ENCODE peak calls at places on chromosomes 1 and 21, in six cellular contexts. One of them, this sample, is unnamed.

GRCh38 chr21:33441489-33442477 is 38.0 kb downstream of the TMEM50B start:
- DNase-seq in activated CD8-positive, alpha-beta memory T cell treated with anti-CD3 and anti-CD28 coated beads, Interleukin-2, amount 50 U/mL, for 48 hours: peak; percentile 29
- DNase-seq in GM23248: peak; percentile 81
- DNase-seq in T-helper 17 cell: no peak
- DNase-seq in AG04450: peak; percentile 51
- DNase-seq in stimulated activated CD8-positive, alpha-beta memory T cell treated with anti-CD3 and anti-CD28 coated beads, Interleukin-7, amount 100 ng/mL, for 1 hour: no peak
- DNase-seq in this sample: no peak

GRCh38 chr1:55314740-55315139 is 99.6 kb upstream of the USP24 start:
- DNase-seq in activated CD8-positive, alpha-beta memory T cell treated with anti-CD3 and anti-CD28 coated beads, Interleukin-2, amount 50 U/mL, for 48 hours: no peak
- DNase-seq in GM23248: no peak
- DNase-seq in T-helper 17 cell: no peak
- DNase-seq in AG04450: no peak
- DNase-seq in stimulated activated CD8-positive, alpha-beta memory T cell treated with anti-CD3 and anti-CD28 coated beads, Interleukin-7, amount 100 ng/mL, for 1 hour: no peak
- DNase-seq in this sample: no peak

GRCh38 chr1:194295690-194296089 is 1109.3 kb upstream of the B3GALT2 start:
- DNase-seq in activated CD8-positive, alpha-beta memory T cell treated with anti-CD3 and anti-CD28 coated beads, Interleukin-2, amount 50 U/mL, for 48 hours: no peak
- DNase-seq in GM23248: peak; percentile 0
- DNase-seq in T-helper 17 cell: peak; percentile 25
- DNase-seq in AG04450: no peak
- DNase-seq in stimulated activated CD8-positive, alpha-beta memory T cell treated with anti-CD3 and anti-CD28 coated beads, Interleukin-7, amount 100 ng/mL, for 1 hour: no peak
- DNase-seq in this sample: no peak

GRCh38 chr1:11535761-11536572 is 57.0 kb downstream of the DISP3 start:
- DNase-seq in activated CD8-positive, alpha-beta memory T cell treated with anti-CD3 and anti-CD28 coated beads, Interleukin-2, amount 50 U/mL, for 48 hours: no peak
- DNase-seq in GM23248: peak; percentile 30
- DNase-seq in T-helper 17 cell: no peak
- DNase-seq in AG04450: no peak
- DNase-seq in stimulated activated CD8-positive, alpha-beta memory T cell treated with anti-CD3 and anti-CD28 coated beads, Interleukin-7, amount 100 ng/mL, for 1 hour: no peak
- DNase-seq in this sample: no peak

GRCh38 chr1:173038875-173039554 is 11.7 kb downstream of the TNFSF18 start:
- DNase-seq in activated CD8-positive, alpha-beta memory T cell treated with anti-CD3 and anti-CD28 coated beads, Interleukin-2, amount 50 U/mL, for 48 hours: no peak
- DNase-seq in GM23248: no peak
- DNase-seq in T-helper 17 cell: no peak
- DNase-seq in AG04450: no peak
- DNase-seq in stimulated activated CD8-positive, alpha-beta memory T cell treated with anti-CD3 and anti-CD28 coated beads, Interleukin-7, amount 100 ng/mL, for 1 hour: no peak
- DNase-seq in this sample: no peak

GRCh38 chr1:39711359-39712340 is 20.4 kb upstream of the HPCAL4 start:
- DNase-seq in activated CD8-positive, alpha-beta memory T cell treated with anti-CD3 and anti-CD28 coated beads, Interleukin-2, amount 50 U/mL, for 48 hours: peak; percentile 18
- DNase-seq in GM23248: peak; percentile 40
- DNase-seq in T-helper 17 cell: no peak
- DNase-seq in AG04450: no peak
- DNase-seq in stimulated activated CD8-positive, alpha-beta memory T cell treated with anti-CD3 and anti-CD28 coated beads, Interleukin-7, amount 100 ng/mL, for 1 hour: no peak
- DNase-seq in this sample: no peak

GRCh38 chr1:235043234-235043633 is 85.4 kb downstream of the TOMM20 start:
- DNase-seq in activated CD8-positive, alpha-beta memory T cell treated with anti-CD3 and anti-CD28 coated beads, Interleukin-2, amount 50 U/mL, for 48 hours: no peak
- DNase-seq in GM23248: no peak
- DNase-seq in T-helper 17 cell: no peak
- DNase-seq in AG04450: no peak
- DNase-seq in stimulated activated CD8-positive, alpha-beta memory T cell treated with anti-CD3 and anti-CD28 coated beads, Interleukin-7, amount 100 ng/mL, for 1 hour: no peak
- DNase-seq in this sample: no peak

GRCh38 chr1:218537131-218537904 is 192.2 kb downstream of the TGFB2 start:
- DNase-seq in activated CD8-positive, alpha-beta memory T cell treated with anti-CD3 and anti-CD28 coated beads, Interleukin-2, amount 50 U/mL, for 48 hours: no peak
- DNase-seq in GM23248: peak; percentile 79
- DNase-seq in T-helper 17 cell: no peak
- DNase-seq in AG04450: peak; percentile 26
- DNase-seq in stimulated activated CD8-positive, alpha-beta memory T cell treated with anti-CD3 and anti-CD28 coated beads, Interleukin-7, amount 100 ng/mL, for 1 hour: no peak
- DNase-seq in this sample: no peak

GRCh38 chr1:2860476-2861142 is 59.1 kb upstream of the TTC34 start:
- DNase-seq in activated CD8-positive, alpha-beta memory T cell treated with anti-CD3 and anti-CD28 coated beads, Interleukin-2, amount 50 U/mL, for 48 hours: no peak
- DNase-seq in GM23248: no peak
- DNase-seq in T-helper 17 cell: no peak
- DNase-seq in AG04450: no peak
- DNase-seq in stimulated activated CD8-positive, alpha-beta memory T cell treated with anti-CD3 and anti-CD28 coated beads, Interleukin-7, amount 100 ng/mL, for 1 hour: no peak
- DNase-seq in this sample: no peak

GRCh38 chr1:6008696-6009095 is 16.5 kb upstream of the NPHP4 start:
- DNase-seq in activated CD8-positive, alpha-beta memory T cell treated with anti-CD3 and anti-CD28 coated beads, Interleukin-2, amount 50 U/mL, for 48 hours: no peak
- DNase-seq in GM23248: no peak
- DNase-seq in T-helper 17 cell: no peak
- DNase-seq in AG04450: no peak
- DNase-seq in stimulated activated CD8-positive, alpha-beta memory T cell treated with anti-CD3 and anti-CD28 coated beads, Interleukin-7, amount 100 ng/mL, for 1 hour: no peak
- DNase-seq in this sample: no peak

GRCh38 chr1:31549807-31550620 is 26.3 kb upstream of the TINAGL1 start:
- DNase-seq in activated CD8-positive, alpha-beta memory T cell treated with anti-CD3 and anti-CD28 coated beads, Interleukin-2, amount 50 U/mL, for 48 hours: no peak
- DNase-seq in GM23248: peak; percentile 41
- DNase-seq in T-helper 17 cell: no peak
- DNase-seq in AG04450: no peak
- DNase-seq in stimulated activated CD8-positive, alpha-beta memory T cell treated with anti-CD3 and anti-CD28 coated beads, Interleukin-7, amount 100 ng/mL, for 1 hour: no peak
- DNase-seq in this sample: no peak

GRCh38 chr1:35451125-35451528 is 106.1 kb downstream of the KIAA0319L start:
- DNase-seq in activated CD8-positive, alpha-beta memory T cell treated with anti-CD3 and anti-CD28 coated beads, Interleukin-2, amount 50 U/mL, for 48 hours: peak; percentile 86
- DNase-seq in GM23248: peak; percentile 87
- DNase-seq in T-helper 17 cell: peak; percentile 74
- DNase-seq in AG04450: peak; percentile 51
- DNase-seq in stimulated activated CD8-positive, alpha-beta memory T cell treated with anti-CD3 and anti-CD28 coated beads, Interleukin-7, amount 100 ng/mL, for 1 hour: peak; percentile 60
- DNase-seq in this sample: peak; percentile 76

GRCh38 chr1:177257128-177257527 is 86.4 kb downstream of the BRINP2 start:
- DNase-seq in activated CD8-positive, alpha-beta memory T cell treated with anti-CD3 and anti-CD28 coated beads, Interleukin-2, amount 50 U/mL, for 48 hours: no peak
- DNase-seq in GM23248: no peak
- DNase-seq in T-helper 17 cell: no peak
- DNase-seq in AG04450: no peak
- DNase-seq in stimulated activated CD8-positive, alpha-beta memory T cell treated with anti-CD3 and anti-CD28 coated beads, Interleukin-7, amount 100 ng/mL, for 1 hour: no peak
- DNase-seq in this sample: no peak

GRCh38 chr1:26530540-26530897 is 958 bp downstream of the RPS6KA1 start:
- DNase-seq in activated CD8-positive, alpha-beta memory T cell treated with anti-CD3 and anti-CD28 coated beads, Interleukin-2, amount 50 U/mL, for 48 hours: no peak
- DNase-seq in GM23248: no peak
- DNase-seq in T-helper 17 cell: no peak
- DNase-seq in AG04450: no peak
- DNase-seq in stimulated activated CD8-positive, alpha-beta memory T cell treated with anti-CD3 and anti-CD28 coated beads, Interleukin-7, amount 100 ng/mL, for 1 hour: no peak
- DNase-seq in this sample: no peak

GRCh38 chr21:29697555-29698193 is 242.1 kb downstream of the GRIK1 start:
- DNase-seq in activated CD8-positive, alpha-beta memory T cell treated with anti-CD3 and anti-CD28 coated beads, Interleukin-2, amount 50 U/mL, for 48 hours: no peak
- DNase-seq in GM23248: peak; percentile 6
- DNase-seq in T-helper 17 cell: no peak
- DNase-seq in AG04450: no peak
- DNase-seq in stimulated activated CD8-positive, alpha-beta memory T cell treated with anti-CD3 and anti-CD28 coated beads, Interleukin-7, amount 100 ng/mL, for 1 hour: no peak
- DNase-seq in this sample: no peak

GRCh38 chr1:91768786-91769697 is 116.9 kb downstream of the TGFBR3 start:
- DNase-seq in activated CD8-positive, alpha-beta memory T cell treated with anti-CD3 and anti-CD28 coated beads, Interleukin-2, amount 50 U/mL, for 48 hours: no peak
- DNase-seq in GM23248: peak; percentile 62
- DNase-seq in T-helper 17 cell: no peak
- DNase-seq in AG04450: no peak
- DNase-seq in stimulated activated CD8-positive, alpha-beta memory T cell treated with anti-CD3 and anti-CD28 coated beads, Interleukin-7, amount 100 ng/mL, for 1 hour: no peak
- DNase-seq in this sample: no peak

GRCh38 chr1:185350027-185350442 is 33.0 kb upstream of the IVNS1ABP start:
- DNase-seq in activated CD8-positive, alpha-beta memory T cell treated with anti-CD3 and anti-CD28 coated beads, Interleukin-2, amount 50 U/mL, for 48 hours: no peak
- DNase-seq in GM23248: no peak
- DNase-seq in T-helper 17 cell: no peak
- DNase-seq in AG04450: no peak
- DNase-seq in stimulated activated CD8-positive, alpha-beta memory T cell treated with anti-CD3 and anti-CD28 coated beads, Interleukin-7, amount 100 ng/mL, for 1 hour: no peak
- DNase-seq in this sample: no peak

GRCh38 chr21:17819878-17820232 is 699 bp upstream of the C21orf91 start:
- DNase-seq in activated CD8-positive, alpha-beta memory T cell treated with anti-CD3 and anti-CD28 coated beads, Interleukin-2, amount 50 U/mL, for 48 hours: no peak
- DNase-seq in GM23248: no peak
- DNase-seq in T-helper 17 cell: no peak
- DNase-seq in AG04450: peak; percentile 53
- DNase-seq in stimulated activated CD8-positive, alpha-beta memory T cell treated with anti-CD3 and anti-CD28 coated beads, Interleukin-7, amount 100 ng/mL, for 1 hour: no peak
- DNase-seq in this sample: no peak

GRCh38 chr1:220825819-220826551 is 39.3 kb downstream of the MTARC1 start:
- DNase-seq in activated CD8-positive, alpha-beta memory T cell treated with anti-CD3 and anti-CD28 coated beads, Interleukin-2, amount 50 U/mL, for 48 hours: no peak
- DNase-seq in GM23248: peak; percentile 41
- DNase-seq in T-helper 17 cell: no peak
- DNase-seq in AG04450: no peak
- DNase-seq in stimulated activated CD8-positive, alpha-beta memory T cell treated with anti-CD3 and anti-CD28 coated beads, Interleukin-7, amount 100 ng/mL, for 1 hour: no peak
- DNase-seq in this sample: no peak

GRCh38 chr21:18602711-18603110 is 199.1 kb upstream of the TMPRSS15 start:
- DNase-seq in activated CD8-positive, alpha-beta memory T cell treated with anti-CD3 and anti-CD28 coated beads, Interleukin-2, amount 50 U/mL, for 48 hours: no peak
- DNase-seq in GM23248: no peak
- DNase-seq in T-helper 17 cell: no peak
- DNase-seq in AG04450: no peak
- DNase-seq in stimulated activated CD8-positive, alpha-beta memory T cell treated with anti-CD3 and anti-CD28 coated beads, Interleukin-7, amount 100 ng/mL, for 1 hour: no peak
- DNase-seq in this sample: no peak

GRCh38 chr1:92968138-92969032 is 7.1 kb upstream of the DIPK1A start:
- DNase-seq in activated CD8-positive, alpha-beta memory T cell treated with anti-CD3 and anti-CD28 coated beads, Interleukin-2, amount 50 U/mL, for 48 hours: no peak
- DNase-seq in GM23248: peak; percentile 40
- DNase-seq in T-helper 17 cell: no peak
- DNase-seq in AG04450: no peak
- DNase-seq in stimulated activated CD8-positive, alpha-beta memory T cell treated with anti-CD3 and anti-CD28 coated beads, Interleukin-7, amount 100 ng/mL, for 1 hour: no peak
- DNase-seq in this sample: no peak

GRCh38 chr1:9717193-9718005 is 65.9 kb downstream of the PIK3CD start:
- DNase-seq in activated CD8-positive, alpha-beta memory T cell treated with anti-CD3 and anti-CD28 coated beads, Interleukin-2, amount 50 U/mL, for 48 hours: peak; percentile 87
- DNase-seq in GM23248: no peak
- DNase-seq in T-helper 17 cell: peak; percentile 69
- DNase-seq in AG04450: no peak
- DNase-seq in stimulated activated CD8-positive, alpha-beta memory T cell treated with anti-CD3 and anti-CD28 coated beads, Interleukin-7, amount 100 ng/mL, for 1 hour: peak; percentile 72
- DNase-seq in this sample: no peak

GRCh38 chr1:38083541-38083940 is 36.9 kb upstream of the POU3F1 start:
- DNase-seq in activated CD8-positive, alpha-beta memory T cell treated with anti-CD3 and anti-CD28 coated beads, Interleukin-2, amount 50 U/mL, for 48 hours: no peak
- DNase-seq in GM23248: no peak
- DNase-seq in T-helper 17 cell: no peak
- DNase-seq in AG04450: no peak
- DNase-seq in stimulated activated CD8-positive, alpha-beta memory T cell treated with anti-CD3 and anti-CD28 coated beads, Interleukin-7, amount 100 ng/mL, for 1 hour: no peak
- DNase-seq in this sample: peak; percentile 49

GRCh38 chr1:215923129-215923824 is 356.2 kb downstream of the KCTD3 start:
- DNase-seq in activated CD8-positive, alpha-beta memory T cell treated with anti-CD3 and anti-CD28 coated beads, Interleukin-2, amount 50 U/mL, for 48 hours: no peak
- DNase-seq in GM23248: no peak
- DNase-seq in T-helper 17 cell: no peak
- DNase-seq in AG04450: no peak
- DNase-seq in stimulated activated CD8-positive, alpha-beta memory T cell treated with anti-CD3 and anti-CD28 coated beads, Interleukin-7, amount 100 ng/mL, for 1 hour: no peak
- DNase-seq in this sample: no peak

GRCh38 chr1:75999034-75999433 is 66.8 kb upstream of the ASB17 start:
- DNase-seq in activated CD8-positive, alpha-beta memory T cell treated with anti-CD3 and anti-CD28 coated beads, Interleukin-2, amount 50 U/mL, for 48 hours: no peak
- DNase-seq in GM23248: no peak
- DNase-seq in T-helper 17 cell: no peak
- DNase-seq in AG04450: no peak
- DNase-seq in stimulated activated CD8-positive, alpha-beta memory T cell treated with anti-CD3 and anti-CD28 coated beads, Interleukin-7, amount 100 ng/mL, for 1 hour: no peak
- DNase-seq in this sample: no peak

GRCh38 chr1:24640288-24640687 is 2.8 kb upstream of the SRRM1 start:
- DNase-seq in activated CD8-positive, alpha-beta memory T cell treated with anti-CD3 and anti-CD28 coated beads, Interleukin-2, amount 50 U/mL, for 48 hours: no peak
- DNase-seq in GM23248: no peak
- DNase-seq in T-helper 17 cell: no peak
- DNase-seq in AG04450: no peak
- DNase-seq in stimulated activated CD8-positive, alpha-beta memory T cell treated with anti-CD3 and anti-CD28 coated beads, Interleukin-7, amount 100 ng/mL, for 1 hour: no peak
- DNase-seq in this sample: no peak

GRCh38 chr1:59368007-59368670 is 71.2 kb downstream of the FGGY start:
- DNase-seq in activated CD8-positive, alpha-beta memory T cell treated with anti-CD3 and anti-CD28 coated beads, Interleukin-2, amount 50 U/mL, for 48 hours: no peak
- DNase-seq in GM23248: no peak
- DNase-seq in T-helper 17 cell: no peak
- DNase-seq in AG04450: no peak
- DNase-seq in stimulated activated CD8-positive, alpha-beta memory T cell treated with anti-CD3 and anti-CD28 coated beads, Interleukin-7, amount 100 ng/mL, for 1 hour: no peak
- DNase-seq in this sample: no peak

GRCh38 chr1:12244585-12244984 is 14.8 kb downstream of the VPS13D start:
- DNase-seq in activated CD8-positive, alpha-beta memory T cell treated with anti-CD3 and anti-CD28 coated beads, Interleukin-2, amount 50 U/mL, for 48 hours: no peak
- DNase-seq in GM23248: no peak
- DNase-seq in T-helper 17 cell: no peak
- DNase-seq in AG04450: no peak
- DNase-seq in stimulated activated CD8-positive, alpha-beta memory T cell treated with anti-CD3 and anti-CD28 coated beads, Interleukin-7, amount 100 ng/mL, for 1 hour: no peak
- DNase-seq in this sample: no peak